ENCODE peak calls at places on chromosomes 13 and 19, in nine cellular contexts. Y is heart right ventricle, B is Peyer's patch, K is neural progenitor cell, A is A673, C is A549, S is prostate gland, W is left ventricle myocardium inferior, L is cardiac fibroblast. T is an unnamed sample.

GRCh38 chr19:3335431-3336350 is 30.7 kb upstream of the NFIC start:
- DNase-seq in W (peak), B (no peak), L (peak), Y (peak), K (no peak), C (no peak), S (no peak), A (no peak), T (no peak)

GRCh38 chr13:114015608-114016295 is 41.9 kb upstream of the C13orf46 start:
- DNase-seq in W (no peak), Y (peak), L (peak), K (no peak), S (peak), B (no peak), C (no peak), A (no peak), T (no peak)

GRCh38 chr13:42610623-42611022 is 36.7 kb downstream of the TNFSF11 start:
- DNase-seq in S (no peak), B (no peak), L (no peak), A (no peak), K (no peak), W (no peak), C (no peak), Y (no peak), T (no peak)

GRCh38 chr13:44249439-44249838 is 124.2 kb upstream of the SERP2 start:
- DNase-seq in C (no peak), K (no peak), B (no peak), L (peak), Y (peak), A (no peak), W (peak), S (peak), T (peak)

GRCh38 chr19:3131168-3131567 is 4.7 kb upstream of the GNA15 start:
- DNase-seq in L (no peak), B (no peak), K (no peak), C (no peak), A (no peak), Y (no peak), S (no peak), W (no peak), T (no peak)

GRCh38 chr19:3682741-3683404 is 17.4 kb downstream of the PIP5K1C start:
- DNase-seq in S (no peak), L (peak), K (peak), A (no peak), B (no peak), W (no peak), Y (no peak), C (no peak), T (peak)

GRCh38 chr19:18107235-18108083 is 9.9 kb downstream of the MAST3 start:
- DNase-seq in Y (no peak), S (no peak), A (no peak), C (no peak), L (no peak), B (peak), K (no peak), W (no peak), T (no peak)

GRCh38 chr13:50521750-50522149 is 321.7 kb downstream of the DLEU7 start:
- DNase-seq in B (no peak), A (peak), Y (no peak), C (no peak), S (no peak), W (no peak), K (no peak), L (peak), T (peak)

GRCh38 chr13:111114362-111115050 is 604 bp upstream of the ARHGEF7 start:
- DNase-seq in S (peak), B (no peak), C (no peak), L (peak), W (peak), Y (peak), K (peak), A (no peak), T (no peak)

GRCh38 chr13:106683918-106684317 is 116.0 kb upstream of the ARGLU1 start:
- DNase-seq in W (no peak), B (no peak), Y (no peak), K (no peak), L (no peak), A (no peak), S (no peak), C (no peak), T (no peak)

GRCh38 chr19:17706750-17707181 is 12.5 kb upstream of the MAP1S start:
- DNase-seq in S (no peak), K (peak), L (peak), A (peak), Y (no peak), C (peak), B (no peak), W (no peak), T (peak)

GRCh38 chr13:50358221-50358620 is 343.0 kb downstream of the KCNRG start:
- DNase-seq in Y (peak), L (no peak), A (no peak), B (no peak), K (no peak), W (no peak), S (no peak), C (no peak), T (peak)

GRCh38 chr19:54104998-54105715 is 2.5 kb downstream of the NDUFA3 start:
- DNase-seq in B (no peak), Y (no peak), S (no peak), L (no peak), K (no peak), W (no peak), A (no peak), C (no peak), T (no peak)

GRCh38 chr13:52862358-52863206 is 14.1 kb upstream of the PCDH8 start:
- DNase-seq in K (peak), L (no peak), B (no peak), Y (no peak), C (peak), S (no peak), W (no peak), A (peak), T (no peak)

GRCh38 chr19:10863107-10863700 is 8.1 kb upstream of the CARM1 start:
- DNase-seq in C (no peak), W (no peak), A (no peak), L (peak), K (no peak), B (no peak), S (peak), Y (no peak), T (peak)

GRCh38 chr13:72505376-72505775 is 222.1 kb downstream of the MZT1 start:
- DNase-seq in B (no peak), A (no peak), C (no peak), S (no peak), L (no peak), Y (no peak), W (no peak), K (no peak), T (no peak)

GRCh38 chr19:37014456-37014855 is 63.8 kb upstream of the ZNF420 start:
- DNase-seq in B (no peak), A (no peak), W (no peak), Y (no peak), K (no peak), S (no peak), C (no peak), L (no peak), T (no peak)

GRCh38 chr13:113119166-113119821 is 3.3 kb upstream of the F10 start:
- DNase-seq in A (no peak), W (no peak), C (no peak), S (no peak), K (no peak), L (no peak), Y (no peak), B (no peak), T (no peak)

GRCh38 chr19:29576043-29576442 is 30.0 kb upstream of the POP4 start:
- DNase-seq in B (no peak), Y (no peak), W (no peak), A (no peak), C (no peak), K (no peak), L (peak), S (no peak), T (no peak)

GRCh38 chr19:17766543-17767131 is 15.4 kb downstream of the FCHO1 start:
- DNase-seq in W (peak), B (peak), A (peak), K (peak), Y (peak), L (peak), C (peak), S (peak), T (peak)

GRCh38 chr19:11067356-11068113 is 21.7 kb upstream of the LDLR start:
- DNase-seq in A (no peak), S (no peak), L (peak), W (no peak), Y (no peak), C (no peak), K (no peak), B (no peak), T (no peak)

GRCh38 chr13:36954542-36954941 is 34.5 kb upstream of the SMAD9 start:
- DNase-seq in Y (no peak), B (no peak), W (no peak), A (no peak), L (peak), K (no peak), C (no peak), S (no peak), T (no peak)

DNA sequence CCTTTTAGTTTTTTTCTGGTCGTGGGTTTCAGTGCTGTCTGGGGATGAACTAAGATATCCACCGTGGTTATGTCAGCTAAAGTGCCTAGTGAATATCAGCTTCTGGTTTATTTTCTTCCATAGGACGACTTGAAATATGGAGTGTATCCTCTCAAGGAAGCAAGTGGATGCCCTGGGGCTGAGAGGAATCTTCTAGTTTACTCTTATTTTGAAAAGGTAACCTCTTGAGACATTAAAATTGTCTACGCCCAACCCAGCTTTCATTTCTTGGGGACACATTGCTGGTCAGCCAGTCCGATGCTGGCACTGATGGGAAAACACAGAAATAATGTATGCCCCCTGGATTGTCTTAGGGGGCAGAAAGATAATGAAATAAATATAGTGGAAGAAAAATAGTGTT is 1.6 kb downstream of the ZNF431 start:
- DNase-seq in S (no peak), C (no peak), Y (no peak), K (no peak), L (no peak), A (no peak), B (no peak), W (no peak), T (no peak)
- H3K4me3 ChIP-seq in S (no peak), C (no peak), Y (no peak), K (peak), L (no peak), A (peak), B (no peak), W (no peak), T (no peak)

GRCh38 chr13:48909088-48909389 is 66.7 kb upstream of the FNDC3A start:
- DNase-seq in K (no peak), S (peak), B (no peak), A (no peak), Y (no peak), W (peak), C (no peak), L (no peak), T (no peak)

GRCh38 chr13:48902421-48902820 is 73.3 kb upstream of the FNDC3A start:
- DNase-seq in A (no peak), Y (no peak), L (peak), K (peak), C (no peak), S (no peak), W (no peak), B (no peak), T (no peak)

GRCh38 chr13:48908381-48909087 is 67.2 kb upstream of the FNDC3A start:
- DNase-seq in A (no peak), L (peak), Y (no peak), B (no peak), W (no peak), S (no peak), C (peak), K (no peak), T (peak)

GRCh38 chr13:48904668-48905290 is 70.9 kb upstream of the FNDC3A start:
- DNase-seq in Y (no peak), L (no peak), B (no peak), S (no peak), A (no peak), C (no peak), K (no peak), W (no peak), T (no peak)

DNA sequence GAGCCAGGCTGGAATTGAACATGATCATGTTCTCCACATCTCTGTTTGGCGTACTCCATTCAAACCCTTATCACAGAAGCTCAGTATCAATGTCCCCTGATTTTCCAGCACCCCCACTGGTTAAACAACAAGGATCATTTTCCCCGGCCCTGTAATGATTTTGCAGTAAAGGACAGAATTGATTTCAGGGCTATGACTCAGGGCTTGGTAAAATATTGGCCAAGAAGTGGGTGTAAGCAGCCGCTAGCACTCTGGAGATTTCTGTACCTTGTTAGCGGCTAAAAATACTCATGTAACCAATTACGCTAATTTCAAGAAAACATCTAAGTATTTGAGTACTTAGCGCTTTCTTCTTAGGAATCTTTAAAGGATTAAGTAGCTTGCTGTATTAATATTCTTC is 69.5 kb upstream of the FNDC3A start:
- DNase-seq in Y (no peak), S (no peak), A (no peak), K (no peak), C (no peak), B (no peak), L (no peak), W (no peak), T (no peak)
- TF ChIP-seq CTCF in Y (no peak), S (no peak), A (no peak), K (no peak), C (no peak), B (no peak), L (no peak), W (no peak), T (no peak)

GRCh38 chr19:58304255-58304654 is 922 bp upstream of the ERVK3-1 start:
- DNase-seq in W (no peak), S (no peak), B (no peak), K (no peak), C (no peak), A (no peak), Y (no peak), L (no peak), T (no peak)
- H3K4me3 ChIP-seq in W (peak), S (no peak), B (no peak), K (peak), C (no peak), A (peak), Y (no peak), L (no peak), T (no peak)

DNA sequence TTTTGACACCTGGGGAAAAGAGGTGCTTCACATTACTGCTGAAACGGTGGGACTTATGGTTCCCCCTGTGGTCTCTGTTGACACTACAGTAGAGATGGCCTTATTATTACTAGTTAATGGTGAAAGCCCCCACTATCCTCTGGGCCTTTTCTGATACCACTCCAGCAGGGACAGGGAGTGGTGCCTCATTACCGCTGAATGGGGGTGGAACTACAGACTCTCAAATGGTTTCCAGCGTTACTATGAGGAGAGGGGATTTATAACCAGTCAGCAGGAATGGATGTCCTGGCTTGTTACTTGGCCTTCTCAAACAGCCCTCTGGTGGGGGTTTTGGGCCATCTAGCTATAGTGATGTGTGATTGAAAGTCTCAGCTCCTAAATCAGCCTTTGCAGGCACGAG is 96.7 kb upstream of the DIAPH3 start:
- DNase-seq in L (no peak), B (no peak), K (peak), Y (no peak), C (no peak), S (no peak), A (no peak), W (no peak), T (no peak)
- TF ChIP-seq CTCF in L (no peak), B (no peak), K (peak), Y (no peak), C (no peak), S (no peak), A (peak), W (no peak), T (no peak)

GRCh38 chr13:20721454-20722357 is 18.2 kb downstream of the IL17D start:
- DNase-seq in B (no peak), A (peak), W (peak), L (peak), S (no peak), K (peak), Y (peak), C (no peak), T (peak)
- H3K4me3 ChIP-seq in B (peak), A (peak), W (peak), L (peak), S (peak), K (peak), Y (peak), C (no peak), T (peak)

DNA sequence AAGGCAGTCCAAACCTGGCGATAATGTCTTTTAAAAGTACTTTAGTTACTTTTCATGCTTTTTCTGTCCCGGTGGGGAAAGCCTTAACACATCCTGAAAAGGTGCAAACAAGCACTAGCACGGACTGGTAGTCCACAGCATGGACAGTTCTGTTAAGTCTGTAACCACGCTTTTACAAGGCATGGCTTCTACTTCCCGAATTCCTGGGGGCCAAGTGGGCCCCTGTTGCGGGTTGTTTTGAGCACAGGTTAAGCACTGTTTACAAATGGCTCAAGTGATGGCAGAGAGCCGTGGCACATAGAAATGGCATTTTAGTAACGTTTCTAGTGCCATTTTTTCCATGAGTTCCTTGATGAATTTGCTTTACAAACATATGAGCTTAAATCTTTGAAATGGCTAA is 37.6 kb downstream of the ZNF493 start:
- DNase-seq in K (no peak), A (no peak), L (no peak), C (no peak), Y (no peak), W (no peak), S (no peak), B (no peak), T (no peak)
- TF ChIP-seq CTCF in K (no peak), A (no peak), L (no peak), C (no peak), Y (no peak), W (no peak), S (no peak), B (no peak), T (no peak)

DNA sequence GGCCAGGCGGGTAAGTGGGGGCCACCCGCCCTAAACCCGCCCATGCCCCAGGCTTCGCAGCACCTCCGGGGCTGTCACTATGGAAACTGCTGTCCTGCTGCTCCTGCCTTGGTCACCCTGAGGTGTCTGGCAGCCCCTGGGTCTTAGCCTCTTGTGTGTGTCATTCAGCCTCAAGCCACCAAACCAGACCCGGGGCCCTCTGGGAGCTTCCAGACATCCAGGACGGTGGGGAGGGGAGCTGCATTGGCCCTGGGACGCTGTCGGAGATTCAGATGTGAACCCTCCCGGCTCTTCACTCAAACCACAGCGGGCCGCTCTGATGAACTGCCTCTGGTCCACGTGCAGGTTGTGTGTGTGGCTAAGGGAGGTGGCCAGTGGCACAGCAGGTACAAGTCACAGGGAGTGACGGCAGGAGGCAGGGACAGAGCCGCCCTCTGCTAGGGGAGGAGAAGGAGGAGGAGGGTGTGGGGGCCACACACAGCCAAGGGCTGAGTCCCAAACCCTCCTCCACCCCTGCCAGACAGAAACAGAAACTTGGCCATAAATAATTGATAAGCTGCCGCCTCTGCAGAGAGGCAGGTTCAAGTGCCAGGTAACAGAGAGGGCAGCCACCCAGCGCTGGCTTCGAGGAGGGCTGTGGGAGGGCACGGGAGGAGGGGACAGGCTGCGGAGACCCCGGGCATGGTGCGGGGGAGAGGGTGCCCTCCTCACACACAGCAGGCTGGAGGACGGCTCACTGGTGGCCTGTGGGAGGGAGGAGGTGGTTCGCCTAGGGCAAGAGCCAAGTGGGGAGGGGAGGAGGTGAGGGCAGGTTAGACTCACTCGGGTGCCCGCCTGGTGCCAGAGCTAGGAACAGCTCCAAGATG is 8.0 kb downstream of the NANOS3 start:
- DNase-seq in C (no peak), A (no peak), L (no peak), S (peak), W (no peak), Y (no peak), B (no peak), K (no peak), T (no peak)
- H3K4me3 ChIP-seq in C (no peak), A (no peak), L (no peak), S (no peak), W (no peak), Y (no peak), B (peak), K (no peak), T (no peak)

GRCh38 chr19:49888478-49888901 is 8.2 kb downstream of the IL4I1 start:
- DNase-seq in C (no peak), A (no peak), S (no peak), L (no peak), K (no peak), W (no peak), Y (no peak), B (no peak), T (no peak)

GRCh38 chr19:49890349-49891311 is 6.1 kb downstream of the IL4I1 start:
- DNase-seq in W (no peak), L (no peak), K (peak), Y (no peak), C (no peak), B (peak), A (no peak), S (no peak), T (no peak)

GRCh38 chr19:49891393-49891792 is 5.3 kb downstream of the IL4I1 start:
- DNase-seq in Y (no peak), S (no peak), L (no peak), A (no peak), C (no peak), K (no peak), B (no peak), W (no peak), T (no peak)

GRCh38 chr19:49889038-49889686 is 7.5 kb downstream of the IL4I1 start:
- DNase-seq in K (no peak), C (no peak), Y (peak), W (no peak), L (no peak), B (no peak), A (no peak), S (no peak), T (no peak)

DNA sequence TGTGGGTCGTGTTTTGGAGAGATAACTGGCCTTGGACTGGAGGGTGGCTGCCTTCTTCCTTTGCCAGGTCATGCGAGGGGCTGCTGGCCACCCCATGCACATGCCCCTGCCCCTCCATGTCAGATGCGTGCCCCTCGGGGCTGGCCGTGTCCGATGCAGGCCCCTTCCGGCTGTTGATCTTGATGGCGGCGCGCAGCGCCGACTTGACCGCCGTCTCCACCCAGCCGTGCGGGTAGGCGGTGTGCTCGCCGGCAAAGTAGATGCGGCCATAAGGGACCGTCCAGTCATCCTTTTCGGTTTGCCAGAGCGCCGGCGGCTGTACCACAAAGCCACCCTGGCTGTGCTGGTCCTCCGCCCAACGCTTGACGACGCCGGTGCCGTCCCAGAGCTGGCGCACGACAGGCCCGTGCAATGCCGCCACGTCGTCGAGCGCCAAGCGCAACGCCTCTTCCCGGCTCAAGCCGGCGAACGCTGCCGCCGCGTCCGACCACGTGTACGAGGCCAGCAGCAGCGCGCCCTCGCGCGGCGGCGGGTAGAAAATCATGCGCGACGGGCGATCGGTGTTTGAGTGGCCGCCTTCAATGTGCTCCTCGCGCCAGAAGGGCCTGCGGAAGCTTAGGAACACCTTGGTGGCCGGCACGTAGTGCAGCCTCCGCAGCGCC is 6.9 kb downstream of the IL4I1 start:
- DNase-seq in S (peak), B (peak), W (peak), C (peak), A (peak), L (peak), Y (peak), K (peak), T (peak)
- TF ChIP-seq CTCF in S (peak), B (peak), W (peak), C (peak), A (peak), L (peak), Y (peak), K (peak), T (peak)